ENCODE peak calls at places on chromosomes 16 and 17, in ten cellular contexts. X, R, V, B, S, G, Z, N, U and D are unnamed samples.

GRCh38 chr16:47574091-47575054 is 113.2 kb downstream of the PHKB start:
- DNase-seq in X (peak; percentile 27), R (no peak), V (no peak), B (peak; percentile 10), S (no peak), G (peak; percentile 37), Z (no peak), N (no peak), U (no peak), D (peak; percentile 35)

GRCh38 chr17:32481193-32481592 is 5.6 kb upstream of the CDK5R1 start:
- DNase-seq in X (no peak), R (no peak), V (no peak), B (no peak), S (no peak), G (no peak), Z (no peak), N (no peak), U (no peak), D (no peak)

GRCh38 chr17:4934173-4934979 is 2.3 kb downstream of the GP1BA start:
- DNase-seq in X (peak; percentile 20), R (no peak), V (no peak), B (no peak), S (no peak), G (peak; percentile 68), Z (no peak), N (no peak), U (no peak), D (no peak)

GRCh38 chr17:38743556-38744171 is 4.5 kb downstream of the PCGF2 start:
- DNase-seq in X (peak; percentile 79), R (no peak), V (no peak), B (no peak), S (peak; percentile 79), G (no peak), Z (no peak), N (no peak), U (no peak), D (no peak)

GRCh38 chr16:21646721-21647561 is 5.5 kb downstream of the IGSF6 start:
- DNase-seq in X (no peak), R (peak; percentile 52), V (peak; percentile 68), B (peak; percentile 66), S (no peak), G (no peak), Z (no peak), N (no peak), U (no peak), D (no peak)

GRCh38 chr17:72456026-72456569 is 335.3 kb downstream of the SOX9 start:
- DNase-seq in X (no peak), R (no peak), V (no peak), B (no peak), S (no peak), G (peak; percentile 58), Z (no peak), N (no peak), U (no peak), D (peak; percentile 3)

GRCh38 chr17:55962931-55963378 is 190.3 kb upstream of the ANKFN1 start:
- DNase-seq in X (no peak), R (no peak), V (no peak), B (no peak), S (no peak), G (no peak), Z (no peak), N (no peak), U (no peak), D (no peak)

GRCh38 chr16:73122604-73123386 is 74.9 kb upstream of the ZFHX3 start:
- DNase-seq in X (no peak), R (no peak), V (no peak), B (no peak), S (no peak), G (no peak), Z (peak; percentile 71), N (peak; percentile 90), U (peak; percentile 59), D (no peak)